ENCODE peak calls at places on chromosome 4, in four cellular contexts. P is gastrocnemius medialis, J is AG04450, B is right atrium auricular region. Y is an unnamed sample.
A peak's percentile ranks its signal among the peaks of the same experiment; 100 is the strongest.

GRCh38 chr4:153257151-153257620 is 52.9 kb downstream of the TRIM2 start:
- DNase-seq in P (no peak), J (peak; percentile 36), B (no peak), Y (peak; percentile 65)

GRCh38 chr4:43457866-43458265 is 565.4 kb downstream of the GRXCR1 start:
- DNase-seq in P (no peak), J (no peak), B (no peak), Y (peak; percentile 2)

GRCh38 chr4:19327364-19327763 is 924.3 kb upstream of the SLIT2 start:
- DNase-seq in P (no peak), J (no peak), B (no peak), Y (peak; percentile 49)

GRCh38 chr4:105765690-105766407 is 57.3 kb downstream of the GSTCD start:
- DNase-seq in P (peak; percentile 55), J (peak; percentile 57), B (no peak), Y (peak; percentile 80)

GRCh38 chr4:106369456-106370060 is 980 bp upstream of the GIMD1 start:
- DNase-seq in P (no peak), J (peak; percentile 61), B (no peak), Y (peak; percentile 94)

GRCh38 chr4:152468408-152468807 is 67.5 kb downstream of the FBXW7 start:
- DNase-seq in P (no peak), J (no peak), B (no peak), Y (no peak)

GRCh38 chr4:25406081-25406692 is 29.1 kb downstream of the ANAPC4 start:
- DNase-seq in P (no peak), J (peak; percentile 1), B (no peak), Y (peak; percentile 31)

GRCh38 chr4:101102114-101102752 is 245.1 kb downstream of the PPP3CA start:
- DNase-seq in P (peak; percentile 15), J (peak; percentile 66), B (no peak), Y (peak; percentile 94)

GRCh38 chr4:68079918-68080317 is 49.8 kb downstream of the TMPRSS11F start:
- DNase-seq in P (no peak), J (no peak), B (no peak), Y (no peak)

GRCh38 chr4:5395781-5396180 is 312.6 kb downstream of the EVC2 start:
- DNase-seq in P (no peak), J (no peak), B (no peak), Y (no peak)

GRCh38 chr4:37758226-37758625 is 68.3 kb upstream of the PGM2 start:
- DNase-seq in P (no peak), J (no peak), B (peak; percentile 65), Y (peak; percentile 91)

GRCh38 chr4:105361021-105361420 is 112.8 kb downstream of the PPA2 start:
- DNase-seq in P (no peak), J (no peak), B (no peak), Y (no peak)

GRCh38 chr4:14070289-14070880 is 442.9 kb upstream of the BOD1L1 start:
- DNase-seq in P (no peak), J (no peak), B (no peak), Y (no peak)

GRCh38 chr4:66852843-66853242 is 692.5 kb downstream of the CENPC start:
- DNase-seq in P (no peak), J (no peak), B (no peak), Y (no peak)

GRCh38 chr4:108126806-108127205 is 41.9 kb downstream of the LEF1 start:
- DNase-seq in P (no peak), J (no peak), B (no peak), Y (no peak)

GRCh38 chr4:87034527-87034926 is 99.7 kb downstream of the AFF1 start:
- DNase-seq in P (no peak), J (no peak), B (no peak), Y (no peak)

GRCh38 chr4:26406346-26406975 is 83.8 kb downstream of the CCKAR start:
- DNase-seq in P (no peak), J (no peak), B (no peak), Y (peak; percentile 22)

GRCh38 chr4:84750260-84750955 is 167.5 kb downstream of the CDS1 start:
- DNase-seq in P (no peak), J (peak; percentile 7), B (no peak), Y (peak; percentile 52)

GRCh38 chr4:74682567-74683359 is 111.6 kb downstream of the BTC start:
- DNase-seq in P (no peak), J (peak; percentile 75), B (no peak), Y (peak; percentile 89)

GRCh38 chr4:23060776-23061175 is 368.0 kb downstream of the GBA3 start:
- DNase-seq in P (no peak), J (no peak), B (no peak), Y (peak; percentile 28)

GRCh38 chr4:145315828-145316227 is 135.4 kb upstream of the OTUD4 start:
- DNase-seq in P (no peak), J (no peak), B (no peak), Y (peak; percentile 98)

GRCh38 chr4:128653514-128654420 is 155.7 kb upstream of the JADE1 start:
- DNase-seq in P (peak; percentile 19), J (peak; percentile 45), B (peak; percentile 82), Y (peak; percentile 46)

GRCh38 chr4:164748375-164748774 is 5.6 kb upstream of the SMIM31 start:
- DNase-seq in P (no peak), J (no peak), B (no peak), Y (peak; percentile 19)

GRCh38 chr4:96326846-96327245 is 487.0 kb downstream of the PDHA2 start:
- DNase-seq in P (no peak), J (no peak), B (no peak), Y (no peak)

GRCh38 chr4:24471623-24472510 is 112.5 kb downstream of the DHX15 start:
- DNase-seq in P (no peak), J (no peak), B (no peak), Y (peak; percentile 6)

GRCh38 chr4:169410839-169411770 is 140.3 kb upstream of the SH3RF1 start:
- DNase-seq in P (peak; percentile 11), J (peak; percentile 16), B (no peak), Y (peak; percentile 82)

GRCh38 chr4:124097447-124097846 is 615.1 kb downstream of the ANKRD50 start:
- DNase-seq in P (no peak), J (no peak), B (no peak), Y (peak; percentile 13)

GRCh38 chr4:152064753-152065152 is 303.9 kb upstream of the GATB start:
- DNase-seq in P (no peak), J (no peak), B (no peak), Y (no peak)

GRCh38 chr4:40194602-40195161 is 2.1 kb upstream of the RHOH start:
- DNase-seq in P (no peak), J (peak; percentile 16), B (no peak), Y (no peak)

GRCh38 chr4:36747277-36748129 is 466.1 kb downstream of the DTHD1 start:
- DNase-seq in P (no peak), J (no peak), B (no peak), Y (no peak)

GRCh38 chr4:139595989-139596679 is 40.1 kb upstream of the SETD7 start:
- DNase-seq in P (peak; percentile 28), J (no peak), B (peak; percentile 84), Y (peak; percentile 67)
- TF ChIP-seq CTCF in P (no peak), J (no peak), B (no peak), Y (no peak)

DNA sequence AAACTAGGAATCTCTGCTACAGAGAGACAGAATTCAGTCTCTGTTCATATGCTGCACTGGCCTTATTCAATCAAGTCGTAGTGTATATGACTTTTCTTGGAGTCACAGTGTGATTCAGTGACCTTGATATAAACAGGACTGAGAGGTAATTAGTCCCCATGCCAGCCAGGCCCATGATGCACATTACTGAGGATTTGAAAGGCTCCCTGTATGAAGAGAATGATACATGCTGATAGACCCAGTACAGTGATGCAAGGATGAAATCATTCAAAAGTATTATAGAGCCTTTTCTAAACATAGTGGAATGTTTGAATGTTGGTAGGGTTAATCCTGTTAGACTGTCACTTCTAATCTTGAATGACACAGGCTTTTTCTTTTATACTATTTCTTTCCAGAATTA is 34.1 kb downstream of the ANXA3 start:
- DNase-seq in P (no peak), J (no peak), B (no peak), Y (peak; percentile 17)
- H3K4me3 ChIP-seq in P (no peak overlapping the region), J (no peak overlapping the region), B (no peak overlapping the region), Y (no peak overlapping the region)

DNA sequence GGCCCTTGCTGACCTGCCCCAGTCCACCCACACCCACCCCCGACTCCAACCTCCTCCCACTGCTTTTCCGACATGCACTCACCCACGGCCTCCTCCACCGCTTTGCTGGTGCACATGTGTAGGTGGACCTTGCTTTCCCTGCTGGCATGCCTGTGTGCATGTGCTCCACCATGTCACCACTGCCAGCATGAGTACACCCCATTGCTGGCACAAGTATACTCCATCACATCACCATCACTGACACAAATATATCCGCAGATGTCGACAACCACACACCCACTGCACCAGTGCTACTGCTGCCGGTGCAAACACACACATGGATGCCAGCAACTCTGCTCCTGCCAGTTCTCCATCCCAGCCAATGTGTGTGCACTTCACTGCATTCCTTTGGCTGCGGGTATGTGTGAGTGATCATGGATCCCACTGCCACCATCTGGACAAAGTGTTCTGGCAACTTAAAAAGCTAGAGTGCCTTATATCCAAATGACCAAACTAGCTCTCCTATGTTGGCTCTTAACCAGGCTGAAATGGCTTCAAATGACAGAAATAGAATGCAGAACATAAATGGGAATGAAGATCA is 1072.3 kb downstream of the RAPGEF2 start:
- DNase-seq in P (no peak), J (no peak), B (no peak), Y (no peak)
- TF ChIP-seq CTCF in P (no peak), J (no peak), B (no peak), Y (no peak)

GRCh38 chr4:139675156-139675555 is 9.5 kb downstream of the MGST2 start:
- DNase-seq in P (no peak), J (no peak), B (no peak), Y (no peak)

GRCh38 chr4:139672215-139672614 is 6.6 kb downstream of the MGST2 start:
- DNase-seq in P (no peak), J (no peak), B (no peak), Y (no peak)

GRCh38 chr4:139670765-139671164 is 5.1 kb downstream of the MGST2 start:
- DNase-seq in P (no peak), J (no peak), B (no peak), Y (no peak)

GRCh38 chr4:139669859-139670258 is 4.2 kb downstream of the MGST2 start:
- DNase-seq in P (no peak), J (no peak), B (no peak), Y (no peak)

GRCh38 chr4:139672732-139673131 is 7.1 kb downstream of the MGST2 start:
- DNase-seq in P (no peak), J (no peak), B (no peak), Y (no peak)
- H3K4me3 ChIP-seq in P (no peak overlapping the region), J (no peak overlapping the region), B (no peak overlapping the region), Y (no peak overlapping the region)

DNA sequence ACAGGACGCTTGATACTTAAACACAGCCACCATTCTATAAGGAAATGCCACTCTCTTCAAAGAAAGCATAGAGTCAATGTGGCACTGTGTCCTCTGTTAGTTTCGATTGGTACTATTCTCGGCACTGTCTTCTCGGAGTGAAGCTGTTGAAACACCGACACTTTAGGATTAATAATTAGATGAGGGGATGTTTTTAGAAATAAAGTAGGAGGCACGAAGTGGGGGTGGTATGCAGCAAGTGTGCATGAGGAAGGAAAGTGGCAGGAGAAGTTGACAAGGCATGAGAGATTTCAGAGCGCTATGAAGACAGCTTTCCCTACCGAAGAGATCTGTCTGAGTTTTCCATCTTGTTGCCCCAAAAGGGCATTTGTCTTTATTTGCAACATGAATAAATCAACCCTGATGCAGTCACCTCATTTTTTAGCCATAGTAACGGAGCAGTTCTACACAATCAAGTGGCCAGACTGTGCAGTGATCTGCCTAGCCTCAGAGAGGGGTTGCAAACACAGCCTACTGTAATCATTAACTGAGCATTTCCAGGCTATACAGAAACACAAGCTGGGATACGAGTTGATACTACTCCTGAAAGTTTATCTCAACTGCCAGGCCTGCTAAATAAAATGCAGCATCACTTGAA is 8.3 kb downstream of the GPRIN3 start:
- DNase-seq in P (no peak), J (no peak), B (no peak), Y (no peak)
- TF ChIP-seq CTCF in P (no peak), J (no peak), B (no peak), Y (peak; percentile 5)

Y was measured in AG10803.